ENCODE peak calls at places on chromosomes 4 and X, in eight cellular contexts. J, F, B, D, X, N, P and Y are unnamed samples. For H3K27me3, the result is how much of the 10 kb centered on the place peaks cover.

GRCh38 chr4:126734465-126734864 is 898.3 kb upstream of the INTU start:
- DNase-seq in J (no peak), P (no peak), N (no peak), X (no peak), B (no peak), D (no peak), F (no peak), Y (no peak)

GRCh38 chrX:129636175-129636681 is 18.5 kb downstream of the APLN start:
- DNase-seq in P (no peak), J (no peak), X (no peak), B (peak), N (no peak), F (no peak), D (no peak), Y (no peak)

GRCh38 chr4:176277162-176277904 is 8.3 kb upstream of the ASB5 start:
- DNase-seq in N (peak), P (peak), J (peak), B (peak), D (peak), X (peak), F (peak), Y (peak)

GRCh38 chr4:73776363-73776762 is 36.0 kb downstream of the CXCL8 start:
- DNase-seq in F (no peak), B (no peak), P (peak), N (no peak), D (peak), X (no peak), J (peak), Y (peak)

GRCh38 chr4:75545526-75545925 is 10.3 kb upstream of the ODAPH start:
- DNase-seq in N (no peak), B (no peak), F (no peak), X (peak), D (no peak), J (peak), P (peak), Y (no peak)

GRCh38 chr4:3250956-3251690 is 2.2 kb downstream of the MSANTD1 start:
- DNase-seq in N (peak), D (no peak), P (no peak), J (peak), X (no peak), B (no peak), F (peak), Y (no peak)

GRCh38 chrX:65093658-65094057 is 117.4 kb upstream of the ZC4H2 start:
- DNase-seq in F (no peak), J (no peak), N (no peak), X (no peak), D (no peak), P (no peak), B (no peak), Y (no peak)

GRCh38 chr4:40438384-40439026 is 103.4 kb downstream of the CHRNA9 start:
- DNase-seq in B (no peak), N (no peak), P (no peak), D (no peak), F (no peak), J (no peak), X (no peak), Y (no peak)

GRCh38 chr4:74504212-74504611 is 59.3 kb downstream of the AREG start:
- DNase-seq in J (peak), N (no peak), X (no peak), P (peak), D (peak), B (no peak), F (no peak), Y (peak)

GRCh38 chrX:5746231-5746630 is 482.4 kb downstream of the NLGN4X start:
- DNase-seq in F (no peak), D (no peak), J (no peak), N (no peak), B (no peak), P (no peak), X (no peak), Y (no peak)

GRCh38 chr4:4333265-4333706 is 43.2 kb downstream of the ZBTB49 start:
- DNase-seq in X (no peak), J (peak), N (no peak), F (no peak), D (no peak), B (no peak), P (peak), Y (peak)

GRCh38 chr4:185903205-185903604 is 91.2 kb upstream of the SORBS2 start:
- DNase-seq in X (no peak), D (no peak), N (no peak), J (no peak), F (no peak), P (no peak), B (no peak), Y (no peak)

DNA sequence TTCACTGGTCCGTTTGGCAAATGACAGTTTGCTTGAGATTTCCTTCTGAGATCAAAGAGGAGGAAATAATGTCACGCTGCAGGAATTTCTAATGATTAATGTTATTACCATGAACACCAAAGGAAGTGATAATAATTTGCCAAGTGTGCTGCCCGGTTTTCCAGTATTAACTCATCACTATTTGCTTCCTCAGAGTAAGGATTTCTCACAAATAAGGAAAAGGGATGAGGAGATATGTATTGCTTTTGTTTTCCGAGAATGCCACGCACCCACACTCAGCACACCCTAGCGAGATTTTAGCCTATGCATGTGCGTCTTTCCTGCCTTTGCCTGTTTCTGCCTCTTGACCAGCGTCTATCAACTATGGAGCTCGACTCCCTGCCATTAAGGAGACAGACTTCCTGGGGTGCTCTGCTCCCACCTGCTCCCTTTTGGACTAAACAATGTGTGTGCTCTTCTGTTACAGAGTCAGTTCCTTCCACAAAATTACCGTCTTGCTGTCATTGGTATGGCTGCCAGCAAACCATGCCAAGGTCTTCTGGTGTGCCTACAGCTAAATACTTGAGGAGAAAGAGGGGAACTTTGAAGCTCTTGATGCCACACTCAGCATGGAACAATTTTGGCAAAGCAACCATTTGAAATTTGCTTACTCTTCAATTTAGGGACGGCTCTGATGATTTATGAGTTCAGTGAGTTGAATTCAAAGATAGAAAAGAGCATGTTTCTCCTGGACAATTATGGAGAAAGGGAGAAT is 393.1 kb upstream of the ZFP42 start:
- DNase-seq in P (peak), N (no peak), X (no peak), J (peak), B (no peak), F (no peak), D (peak), Y (peak)
- H3K4me2 ChIP-seq in P (peak), N (no peak), X (no peak), J (peak), B (no peak), F (no peak), D (peak), Y (peak)

GRCh38 chrX:104250470-104250869 is 4.3 kb downstream of the ESX1 start:
- DNase-seq in D (no peak), F (no peak), N (no peak), B (no peak), X (no peak), J (no peak), P (no peak), Y (no peak)
- H3K27me3 ChIP-seq in D (under half), F (half or more), N (half or more), B (under half), X (half or more), J (under half), P (under half), Y (under half)

DNA sequence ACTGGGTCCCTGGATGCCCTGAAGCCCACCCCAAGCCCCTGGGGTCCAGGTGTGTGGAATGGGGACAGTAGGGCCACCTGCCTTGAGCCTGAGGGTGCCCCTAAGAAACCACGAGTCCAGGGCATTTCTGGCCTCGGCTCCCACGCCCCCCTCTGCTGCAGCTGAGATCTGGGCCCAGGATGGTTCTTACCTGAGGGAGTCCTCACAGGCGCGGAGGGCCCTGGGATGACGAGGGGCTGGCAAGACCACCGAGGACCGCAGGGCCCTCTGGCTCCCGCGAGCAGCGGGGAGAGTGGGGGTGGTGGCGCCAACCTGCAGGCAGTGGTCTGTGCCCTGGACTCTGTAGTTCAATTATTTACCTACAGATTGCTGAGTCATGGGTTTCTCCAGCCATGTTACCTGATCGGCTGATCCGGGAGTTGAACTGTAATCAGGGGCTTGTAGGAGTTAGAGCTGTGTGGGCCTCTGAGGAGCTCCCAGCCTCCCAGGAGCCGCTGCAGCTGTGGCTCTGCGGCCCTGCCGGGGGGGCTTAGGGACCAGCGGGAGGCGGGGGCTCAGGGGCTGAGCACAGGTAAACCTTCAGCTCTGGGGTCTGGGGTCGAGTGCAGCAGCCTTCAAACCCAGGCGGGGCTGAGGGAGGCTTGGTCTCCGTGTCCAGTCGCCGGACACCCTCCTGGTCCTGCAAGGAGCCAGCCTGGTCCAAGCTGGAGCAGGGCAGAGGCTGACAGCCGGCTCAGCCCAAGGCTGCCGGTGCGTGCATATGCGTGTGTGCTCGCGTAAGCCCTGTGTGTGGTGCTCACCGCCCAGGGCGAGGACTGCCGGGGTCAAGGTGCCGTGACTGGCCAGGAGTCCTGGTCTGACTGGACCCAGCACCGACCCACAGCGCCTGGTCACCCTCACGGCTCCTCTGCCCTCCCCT is at the start of gene SLC26A1:
- DNase-seq in B (peak), P (no peak), F (no peak), D (no peak), N (no peak), X (no peak), J (no peak), Y (peak)
- H3K4me2 ChIP-seq in B (peak), P (no peak), F (no peak), D (no peak), N (no peak), X (no peak), J (no peak), Y (peak)

GRCh38 chr4:153785830-153786721 is 2.8 kb downstream of the SFRP2 start:
- DNase-seq in D (peak), B (no peak), F (peak), X (peak), J (peak), P (peak), N (no peak), Y (peak)

GRCh38 chr4:153789741-153790651 is 1.1 kb upstream of the SFRP2 start:
- DNase-seq in J (no peak), N (peak), X (peak), P (no peak), B (no peak), F (peak), D (no peak), Y (no peak)

GRCh38 chr4:153788064-153788418 is 842 bp downstream of the SFRP2 start:
- DNase-seq in F (peak), J (no peak), N (no peak), X (peak), D (no peak), B (no peak), P (no peak), Y (no peak)

GRCh38 chr4:153788419-153789276 is at the start of gene SFRP2:
- DNase-seq in P (no peak), X (peak), D (no peak), B (no peak), N (peak), J (no peak), F (peak), Y (no peak)

DNA sequence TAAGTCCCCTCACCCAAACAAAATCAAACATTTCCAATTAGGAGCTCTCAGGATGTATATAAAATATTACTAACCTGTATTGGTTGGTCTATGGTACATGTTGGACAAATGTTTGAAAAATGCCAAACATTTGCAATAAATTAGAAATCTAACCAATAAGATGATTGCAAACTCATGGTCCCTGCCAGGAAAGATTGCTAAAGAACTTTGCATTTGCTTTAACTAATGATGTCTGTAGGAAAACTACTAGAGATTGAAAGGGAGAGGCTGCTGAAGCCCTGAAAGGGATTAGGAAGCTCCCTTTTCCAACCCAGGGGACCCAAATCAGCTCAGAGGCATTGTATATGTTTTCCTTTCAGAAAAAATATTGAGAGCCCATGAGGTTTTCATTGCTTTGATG is 1.7 kb downstream of the SFRP2 start:
- DNase-seq in D (no peak), N (no peak), F (no peak), X (peak), B (no peak), J (no peak), P (no peak), Y (no peak)
- H3K27me3 ChIP-seq in D (half or more), N (under half), F (under half), X (under half), B (under half), J (under half), P (half or more), Y (under half)

DNA sequence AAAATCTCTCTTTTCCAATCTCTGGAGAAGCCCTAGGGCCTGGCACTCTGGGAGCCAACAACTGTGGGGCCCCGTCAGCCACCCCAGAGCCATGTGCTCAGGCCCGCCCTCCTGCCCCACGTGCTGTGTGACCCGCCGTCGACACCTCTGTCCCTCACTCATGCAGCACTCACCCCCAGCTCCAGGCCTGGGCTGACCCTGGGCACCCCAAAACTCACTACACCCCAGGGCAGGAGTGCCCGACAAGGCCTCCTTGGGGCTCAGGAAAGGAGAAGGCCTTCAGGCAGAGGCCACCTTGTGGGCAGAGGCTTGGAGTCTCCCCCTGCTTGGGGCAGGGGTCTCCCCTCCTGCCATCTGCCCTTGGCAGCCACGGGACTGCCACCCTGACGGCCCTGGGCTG is 5.7 kb downstream of the MYL5 start:
- DNase-seq in J (no peak), D (no peak), B (no peak), F (no peak), X (no peak), N (peak), P (no peak), Y (no peak)
- H3K4me2 ChIP-seq in J (no peak), D (no peak), B (peak), F (peak), X (peak), N (peak), P (no peak), Y (peak)

DNA sequence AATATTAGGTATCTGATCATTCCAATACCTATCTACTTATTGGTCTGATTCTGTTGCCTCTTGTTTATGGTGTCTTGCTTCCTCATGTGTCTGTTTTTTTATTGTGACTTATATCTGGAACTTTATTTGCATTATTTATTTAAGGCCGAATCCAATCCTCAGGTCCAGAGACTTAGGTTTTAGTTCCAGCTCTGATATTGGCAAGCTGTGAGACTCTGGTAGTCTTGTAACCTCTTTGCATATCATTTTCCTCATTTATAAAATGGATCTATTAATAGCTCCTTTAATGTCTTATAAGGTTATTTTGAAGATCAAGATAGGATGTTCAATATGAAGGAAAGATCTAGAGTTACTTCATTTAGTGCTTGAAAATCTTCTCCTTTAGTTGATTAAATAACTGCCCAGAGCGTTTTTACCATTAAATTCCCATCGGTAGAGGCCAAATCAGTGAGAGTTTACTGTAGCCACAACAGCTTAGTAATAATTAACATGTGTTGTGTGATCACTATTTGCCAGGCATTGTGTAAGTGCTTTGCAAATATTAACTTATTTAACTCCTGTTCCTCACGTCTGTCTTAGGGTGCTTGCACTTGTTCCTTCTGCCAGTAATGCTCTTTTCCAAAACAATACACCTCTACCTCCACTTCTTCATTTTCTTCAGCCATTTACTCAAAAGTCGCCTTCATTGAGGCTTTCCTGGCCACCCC is 82.2 kb downstream of the CC2D2A start:
- DNase-seq in J (no peak), N (no peak), P (no peak), F (no peak), X (no peak), B (no peak), D (no peak), Y (no peak)
- H3K27me3 ChIP-seq in J (under half), N (under half), P (under half), F (under half), X (under half), B (under half), D (under half), Y (under half)

DNA sequence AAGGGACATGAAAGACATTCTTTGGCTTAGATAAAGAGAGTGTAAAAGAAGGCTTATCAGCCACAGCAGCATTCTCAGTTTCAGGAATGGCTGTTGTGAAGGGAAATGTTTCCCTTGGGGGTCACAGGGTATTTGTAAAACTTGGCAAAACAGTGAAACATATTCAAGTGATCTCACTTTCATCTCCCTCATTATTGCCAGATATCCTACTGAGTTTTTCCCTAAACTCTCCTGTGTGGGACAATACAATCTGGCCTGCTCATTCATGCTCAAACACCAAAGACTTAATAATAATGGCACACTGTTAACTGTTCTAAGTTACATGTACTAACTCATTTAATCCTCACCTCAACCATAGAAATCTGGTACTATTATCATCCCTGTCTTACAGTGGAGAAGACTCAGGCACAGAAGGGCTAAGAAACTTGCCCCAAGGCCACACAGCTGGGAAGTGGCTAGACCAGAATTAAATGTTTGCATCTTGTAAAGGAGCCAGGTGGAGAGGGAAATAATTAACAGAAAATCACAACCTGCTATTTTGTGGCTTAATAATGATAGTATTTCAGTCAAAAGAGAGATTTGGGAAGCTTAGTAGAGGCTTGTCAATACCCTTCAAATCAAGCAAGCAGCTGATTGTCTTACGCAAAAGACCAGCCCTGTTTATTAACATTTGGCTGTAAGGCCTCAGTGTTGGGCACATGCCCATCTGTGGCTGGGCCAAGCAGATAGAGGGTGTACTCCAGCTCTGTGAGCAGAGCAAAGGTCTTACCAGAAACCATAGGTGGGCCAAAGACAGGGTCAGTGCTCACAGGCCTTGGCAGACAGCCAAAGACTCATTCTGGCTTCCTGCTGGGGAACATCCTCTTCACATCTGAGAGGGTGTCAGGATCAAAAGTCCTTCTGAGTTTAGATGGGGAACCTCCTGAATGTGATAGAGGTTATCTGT is 17.3 kb downstream of the SMPX start:
- DNase-seq in F (no peak), J (peak), N (no peak), B (no peak), P (no peak), D (no peak), X (peak), Y (no peak)
- H3K4me2 ChIP-seq in F (no peak), J (no peak), N (no peak), B (no peak), P (no peak), D (no peak), X (no peak), Y (no peak)

GRCh38 chrX:13901354-13901753 is 84.5 kb upstream of the GPM6B start:
- DNase-seq in B (no peak), X (no peak), P (no peak), D (no peak), F (no peak), J (no peak), N (no peak), Y (no peak)

GRCh38 chrX:13900351-13900750 is 83.5 kb upstream of the GPM6B start:
- DNase-seq in J (no peak), F (no peak), N (no peak), B (no peak), P (no peak), D (no peak), X (no peak), Y (no peak)

GRCh38 chrX:13906103-13906502 is 89.2 kb upstream of the GPM6B start:
- DNase-seq in D (no peak), X (peak), F (no peak), J (no peak), P (no peak), N (no peak), B (no peak), Y (no peak)

GRCh38 chrX:13902406-13902805 is 85.5 kb upstream of the GPM6B start:
- DNase-seq in F (no peak), B (no peak), N (no peak), P (no peak), D (no peak), J (no peak), X (no peak), Y (no peak)

GRCh38 chrX:13903405-13903804 is 86.5 kb upstream of the GPM6B start:
- DNase-seq in D (no peak), X (no peak), J (peak), B (no peak), P (peak), F (no peak), N (no peak), Y (no peak)
- H3K27me3 ChIP-seq in D (under half), X (under half), J (under half), B (under half), P (under half), F (under half), N (under half), Y (under half)